ENCODE peak calls at places on chromosome 4, in nine cellular contexts. C is progenitor cell of endocrine pancreas; L is T-cell; Z is endothelial cell of umbilical vein; D is fibroblast of mammary gland; A is stomach; X is NCI-H1105; H is RWPE1; T is activated effector memory CD4-positive, alpha-beta T cell treated with Interleukin-2 at 50 U/mL for 16 hours. Y is an unnamed sample.

GRCh38 chr4:102174800-102175199 is 170.5 kb downstream of the SLC39A8 start:
- DNase-seq in C (no peak), L (no peak), Z (peak; percentile 73), D (peak; percentile 38), A (no peak), X (no peak), H (no peak), T (no peak), Y (no peak)

GRCh38 chr4:104491826-104492771 is 2.6 kb downstream of the CXXC4 start:
- DNase-seq in C (no peak), L (no peak), Z (peak; percentile 16), D (no peak), A (no peak), X (no peak), H (no peak), T (no peak), Y (peak; percentile 61)

GRCh38 chr4:182717788-182718583 is 199.2 kb downstream of the DCTD start:
- DNase-seq in C (no peak), L (no peak), Z (no peak), D (no peak), A (no peak), X (no peak), H (no peak), T (no peak), Y (no peak)

GRCh38 chr4:48033825-48034413 is 17.3 kb downstream of the NIPAL1 start:
- DNase-seq in C (no peak), L (peak; percentile 55), Z (peak; percentile 53), D (peak; percentile 16), A (peak; percentile 52), X (no peak), H (peak; percentile 36), T (peak; percentile 38), Y (no peak)

GRCh38 chr4:71524746-71525145 is 185.9 kb downstream of the SLC4A4 start:
- DNase-seq in C (no peak), L (no peak), Z (no peak), D (no peak), A (no peak), X (no peak), H (no peak), T (no peak), Y (no peak)

GRCh38 chr4:921830-922331 is 10.2 kb downstream of the GAK start:
- DNase-seq in C (no peak), L (no peak), Z (no peak), D (no peak), A (no peak), X (no peak), H (no peak), T (no peak), Y (no peak)

GRCh38 chr4:123777297-123777859 is 380.8 kb downstream of the SPRY1 start:
- DNase-seq in C (no peak), L (no peak), Z (peak; percentile 29), D (peak; percentile 38), A (no peak), X (no peak), H (no peak), T (no peak), Y (no peak)

GRCh38 chr4:89640620-89641366 is 196.2 kb downstream of the SNCA start:
- DNase-seq in C (peak; percentile 60), L (no peak), Z (no peak), D (peak; percentile 64), A (no peak), X (no peak), H (no peak), T (no peak), Y (peak; percentile 70)

GRCh38 chr4:40621592-40622512 is 7.8 kb downstream of the RBM47 start:
- DNase-seq in C (no peak), L (no peak), Z (no peak), D (peak; percentile 99), A (peak; percentile 82), X (no peak), H (peak; percentile 75), T (no peak), Y (peak; percentile 86)

GRCh38 chr4:175106301-175106700 is 188.1 kb downstream of the ADAM29 start:
- DNase-seq in C (no peak), L (no peak), Z (no peak), D (no peak), A (no peak), X (no peak), H (no peak), T (no peak), Y (no peak)

GRCh38 chr4:143337600-143338287 is 1.1 kb downstream of the GAB1 start:
- DNase-seq in C (no peak), L (no peak), Z (no peak), D (peak; percentile 60), A (peak; percentile 57), X (no peak), H (no peak), T (no peak), Y (no peak)

GRCh38 chr4:53456178-53456577 is 78.7 kb downstream of the FIP1L1 start:
- DNase-seq in C (no peak), L (no peak), Z (no peak), D (no peak), A (no peak), X (no peak), H (no peak), T (no peak), Y (no peak)

GRCh38 chr4:181432347-181432746 is 810.9 kb upstream of the TENM3 start:
- DNase-seq in C (no peak), L (no peak), Z (no peak), D (no peak), A (no peak), X (no peak), H (no peak), T (no peak), Y (no peak)

GRCh38 chr4:2318476-2318875 is 56.6 kb upstream of the MXD4 start:
- DNase-seq in C (no peak), L (no peak), Z (no peak), D (no peak), A (peak; percentile 9), X (no peak), H (no peak), T (no peak), Y (no peak)

GRCh38 chr4:68372588-68372987 is 22.7 kb upstream of the YTHDC1 start:
- DNase-seq in C (no peak), L (no peak), Z (no peak), D (peak; percentile 37), A (no peak), X (no peak), H (peak; percentile 21), T (no peak), Y (no peak)

GRCh38 chr4:109235683-109236082 is 66.8 kb downstream of the COL25A1 start:
- DNase-seq in C (no peak), L (no peak), Z (no peak), D (no peak), A (no peak), X (no peak), H (no peak), T (no peak), Y (no peak)

GRCh38 chr4:2462218-2462991 is 6.5 kb upstream of the RNF4 start:
- DNase-seq in C (peak; percentile 57), L (peak; percentile 61), Z (peak; percentile 75), D (peak; percentile 64), A (peak; percentile 70), X (peak; percentile 29), H (peak; percentile 39), T (peak; percentile 59), Y (peak; percentile 48)

GRCh38 chr4:44532851-44533250 is 84.2 kb upstream of the KCTD8 start:
- DNase-seq in C (no peak), L (no peak), Z (no peak), D (no peak), A (no peak), X (no peak), H (no peak), T (no peak), Y (no peak)

GRCh38 chr4:37490391-37491347 is 195.5 kb downstream of the RELL1 start:
- DNase-seq in C (no peak), L (no peak), Z (no peak), D (no peak), A (no peak), X (no peak), H (no peak), T (no peak), Y (no peak)

GRCh38 chr4:140088317-140088967 is 65.5 kb downstream of the MAML3 start:
- DNase-seq in C (no peak), L (no peak), Z (no peak), D (no peak), A (no peak), X (no peak), H (no peak), T (no peak), Y (no peak)

GRCh38 chr4:73867783-73868182 is 1.4 kb upstream of the CXCL1 start:
- DNase-seq in C (no peak), L (no peak), Z (no peak), D (no peak), A (peak; percentile 40), X (no peak), H (peak; percentile 42), T (no peak), Y (no peak)

GRCh38 chr4:1050486-1051213 is 39.2 kb downstream of the FGFRL1 start:
- DNase-seq in C (no peak), L (no peak), Z (peak; percentile 50), D (no peak), A (peak; percentile 25), X (no peak), H (no peak), T (no peak), Y (no peak)

GRCh38 chr4:59374416-59374815 is 1825.7 kb upstream of the ADGRL3 start:
- DNase-seq in C (no peak), L (no peak), Z (no peak), D (no peak), A (no peak), X (no peak), H (no peak), T (no peak), Y (no peak)

GRCh38 chr4:159103406-159104131 is 690 bp downstream of the RAPGEF2 start:
- DNase-seq in C (peak; percentile 27), L (peak; percentile 21), Z (peak; percentile 29), D (peak; percentile 19), A (peak; percentile 47), X (peak; percentile 37), H (peak; percentile 50), T (peak; percentile 18), Y (peak; percentile 51)

GRCh38 chr4:71243434-71243833 is 95.4 kb upstream of the SLC4A4 start:
- DNase-seq in C (no peak), L (no peak), Z (no peak), D (no peak), A (no peak), X (no peak), H (no peak), T (no peak), Y (no peak)

GRCh38 chr4:117893207-117893606 is 141.1 kb upstream of the NDST3 start:
- DNase-seq in C (no peak), L (no peak), Z (no peak), D (no peak), A (no peak), X (no peak), H (no peak), T (no peak), Y (peak; percentile 25)